ENCODE peak calls at places on chromosomes 12 and 14, in four cellular contexts. J is gastrocnemius medialis, W is Caco-2, I is vagina. P is an unnamed sample.

GRCh38 chr12:77940566-77940965 is 109.9 kb downstream of the NAV3 start:
- DNase-seq in I (no peak), J (no peak), W (no peak), P (peak)

GRCh38 chr12:19801941-19802340 is 362.6 kb downstream of the AEBP2 start:
- DNase-seq in J (no peak), I (no peak), W (no peak), P (no peak)

GRCh38 chr14:36716614-36717184 is 55.0 kb downstream of the PAX9 start:
- DNase-seq in J (no peak), W (no peak), I (no peak), P (peak)

GRCh38 chr14:102442241-102443211 is 67.0 kb downstream of the ANKRD9 start:
- DNase-seq in I (no peak), W (peak), J (peak), P (peak)

GRCh38 chr12:131775124-131775903 is 52.9 kb upstream of the MMP17 start:
- DNase-seq in I (no peak), J (no peak), W (no peak), P (peak)

GRCh38 chr12:2393016-2393415 is 340.2 kb downstream of the CACNA1C start:
- DNase-seq in I (no peak), W (no peak), J (no peak), P (no peak)

GRCh38 chr14:73462078-73462715 is 3.9 kb upstream of the NUMB start:
- DNase-seq in J (peak), W (peak), I (no peak), P (no peak)

GRCh38 chr12:29552324-29552927 is 54.9 kb upstream of the OVCH1 start:
- DNase-seq in I (no peak), J (peak), W (peak), P (peak)

GRCh38 chr14:78667141-78667540 is 497.0 kb downstream of the NRXN3 start:
- DNase-seq in I (no peak), J (no peak), W (no peak), P (no peak)

GRCh38 chr12:6215932-6216494 is 15.8 kb downstream of the CD9 start:
- DNase-seq in I (no peak), W (no peak), J (peak), P (peak)

GRCh38 chr14:24871302-24871701 is 178.6 kb downstream of the STXBP6 start:
- DNase-seq in J (no peak), I (no peak), W (peak), P (no peak)

GRCh38 chr14:32932921-32933622 is 5.6 kb upstream of the NPAS3 start:
- DNase-seq in I (no peak), J (no peak), W (no peak), P (no peak)

GRCh38 chr14:100577321-100577985 is 9.8 kb downstream of the BEGAIN start:
- DNase-seq in I (no peak), W (no peak), J (no peak), P (no peak)

DNA sequence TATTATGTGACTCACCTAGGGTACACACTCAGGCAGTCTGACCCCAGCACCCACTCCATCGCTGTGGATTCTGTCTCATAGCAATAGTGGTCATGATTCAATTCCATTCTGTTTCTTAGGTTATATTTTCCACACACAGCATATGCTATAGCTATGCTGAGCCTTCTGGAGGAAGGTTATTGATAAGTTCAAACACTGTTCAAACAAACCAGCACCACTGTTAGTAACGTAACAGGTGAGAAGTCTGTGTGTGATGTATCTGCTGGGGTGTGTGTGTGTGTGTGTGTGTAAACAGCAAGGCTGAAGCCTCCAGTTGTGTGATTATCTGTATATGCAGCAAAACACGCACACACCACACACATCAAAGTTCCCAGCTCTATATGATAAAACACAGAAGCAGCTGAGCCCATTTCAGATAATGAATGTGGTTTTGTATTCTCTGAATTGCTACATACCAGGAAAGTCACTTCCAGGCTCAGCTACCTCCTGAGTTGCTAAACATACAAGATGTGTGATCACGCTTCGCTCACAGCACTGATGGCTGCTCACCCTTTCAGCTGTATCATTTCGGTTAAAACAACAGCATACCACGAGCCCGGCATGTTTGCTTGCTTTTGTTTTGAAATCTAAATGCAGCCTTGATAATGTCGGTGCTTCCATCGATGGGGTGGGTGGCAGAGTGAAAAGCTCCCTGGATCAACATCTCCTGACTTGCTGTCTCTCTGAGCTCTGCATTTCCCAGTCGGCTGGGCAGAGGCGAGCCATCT is 6.8 kb upstream of the SYNE3 start:
- DNase-seq in I (no peak), J (no peak), W (no peak), P (no peak)
- H3K4me3 ChIP-seq in I (no peak), J (no peak), W (no peak), P (peak)

GRCh38 chr14:67389261-67389660 is 22.7 kb downstream of the PLEK2 start:
- DNase-seq in I (no peak), J (no peak), W (no peak), P (no peak)
- H3K4me3 ChIP-seq in I (no peak), J (no peak), W (no peak), P (no peak)

DNA sequence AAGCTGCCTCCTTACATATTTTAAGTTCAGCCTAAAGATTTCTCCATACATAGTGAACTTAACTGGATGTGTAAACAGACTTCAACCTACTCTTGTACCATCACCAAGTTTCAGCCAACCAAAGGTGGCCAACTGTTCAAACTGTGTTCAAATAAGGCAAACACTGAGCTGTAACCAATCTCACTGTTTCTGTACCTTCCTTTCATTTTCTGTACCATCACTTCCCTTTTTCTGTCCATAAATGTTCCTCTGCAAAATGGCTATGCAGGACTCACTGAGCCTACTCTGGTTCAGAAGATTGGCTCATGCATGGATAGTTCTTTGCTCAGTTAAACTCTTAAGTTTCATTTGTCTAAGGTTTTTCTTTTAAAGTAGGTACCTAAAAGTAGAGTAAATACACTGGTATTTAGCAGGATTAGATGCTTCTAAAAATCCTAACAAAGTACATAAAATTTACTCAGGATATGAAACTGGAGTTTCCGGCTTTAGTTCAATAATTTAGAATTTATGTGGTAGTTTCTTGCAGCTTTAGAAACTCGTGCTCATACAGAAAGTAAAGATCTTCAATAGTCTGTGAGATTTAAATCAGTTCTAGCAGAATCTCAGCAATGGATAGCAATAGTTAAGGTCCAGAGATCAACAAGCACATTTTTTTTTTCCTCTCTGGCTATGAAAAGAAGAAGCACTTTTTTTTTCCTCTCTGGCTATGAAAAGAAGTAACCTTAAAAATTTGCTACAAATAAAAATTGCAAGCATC is 282.0 kb upstream of the PPFIA2 start:
- DNase-seq in W (no peak), I (no peak), J (no peak), P (no peak)
- H3K4me3 ChIP-seq in W (no peak), I (no peak), J (no peak), P (no peak)

GRCh38 chr14:50829472-50830043 is 1.4 kb downstream of the NIN start:
- DNase-seq in J (no peak), I (no peak), W (no peak), P (no peak)
- H3K4me3 ChIP-seq in J (peak), I (peak), W (peak), P (peak)

DNA sequence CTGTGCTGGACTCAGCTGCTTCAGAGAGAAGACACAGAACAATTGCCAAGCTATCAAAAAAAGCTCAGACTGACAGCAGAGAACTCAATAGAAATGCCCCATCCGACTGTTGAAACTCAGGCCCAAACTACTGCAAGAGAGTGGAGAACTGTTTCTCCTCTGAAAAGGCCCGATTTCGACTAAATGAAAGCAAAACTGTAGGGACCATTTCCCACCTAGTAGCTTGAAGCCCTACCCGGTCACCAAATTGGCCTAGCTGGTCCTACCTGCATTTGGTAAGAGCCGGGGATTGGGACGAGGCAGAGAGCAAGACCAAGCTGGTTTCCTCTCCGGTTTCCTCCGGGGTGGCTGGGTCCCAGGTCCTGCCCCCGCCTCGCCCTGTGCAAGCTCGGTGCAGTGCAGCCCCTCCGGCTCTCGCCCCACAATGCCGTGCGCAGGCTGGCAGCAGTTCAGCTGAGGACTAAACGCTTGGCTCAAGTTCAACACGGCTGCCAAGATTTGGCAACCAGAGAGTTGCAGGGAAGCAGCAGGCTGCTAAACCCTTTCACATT is 1180.6 kb downstream of the VRK1 start:
- DNase-seq in J (peak), W (no peak), I (no peak), P (peak)
- H3K4me3 ChIP-seq in J (peak), W (no peak), I (peak), P (peak)

DNA sequence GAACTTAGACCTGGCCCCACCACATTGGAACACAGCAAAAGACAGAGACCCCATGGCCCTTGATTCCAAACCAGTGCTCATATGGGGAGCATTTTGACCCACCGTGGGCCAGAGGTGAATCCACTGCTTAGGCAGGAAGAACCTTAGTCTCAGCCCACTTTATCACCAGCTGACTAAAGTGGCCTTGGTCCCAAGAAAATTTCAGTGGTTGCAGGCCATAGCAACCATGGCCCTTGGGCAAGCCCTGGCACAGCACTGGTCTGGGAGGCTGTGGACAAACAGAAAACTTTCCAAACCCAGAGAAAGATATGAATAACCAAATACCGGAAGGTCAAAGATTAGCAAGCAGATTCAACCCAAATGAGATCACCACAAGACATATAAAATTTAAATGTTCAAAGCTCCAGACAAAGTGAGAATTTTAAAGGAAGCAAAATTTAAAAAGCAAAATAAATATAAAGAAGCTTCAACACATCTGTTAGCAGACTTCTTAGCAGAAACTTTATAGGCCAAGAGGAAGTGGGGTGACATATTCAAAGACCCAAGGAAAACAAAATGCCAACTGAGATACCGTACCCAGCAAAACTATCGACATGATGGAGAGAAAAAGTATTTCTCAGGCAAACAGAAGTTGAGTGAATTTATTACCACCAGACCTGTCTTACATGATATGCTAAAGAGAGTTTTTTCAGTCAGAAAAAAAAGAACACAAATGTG is 7.8 kb downstream of the KLRK1 start:
- DNase-seq in I (no peak), W (no peak), J (no peak), P (no peak)
- H3K4me3 ChIP-seq in I (no peak), W (no peak), J (no peak), P (no peak)

GRCh38 chr12:85781751-85782150 is 54.5 kb downstream of the RASSF9 start:
- DNase-seq in I (no peak), W (no peak), J (no peak), P (no peak)
- H3K4me3 ChIP-seq in I (no peak), W (no peak), J (no peak), P (no peak)

P was measured in bronchial epithelial cell.